ENCODE peak calls at places on chromosome 22, in four cellular contexts. Z is omental fat pad; D is adrenal gland; B is stimulated activated CD4-positive, alpha-beta T cell treated with anti-CD3 and anti-CD28 coated beads, TNF-alpha, amount 100 ng/mL, for 1 hour. J is an unnamed sample.

GRCh38 chr22:46690146-46690545 is 47.9 kb downstream of the CERK start:
- DNase-seq in Z (no peak), D (no peak), B (no peak), J (no peak)

GRCh38 chr22:30397656-30398635 is 1.1 kb downstream of the SEC14L2 start:
- DNase-seq in Z (no peak), D (no peak), B (no peak), J (no peak)

GRCh38 chr22:49148895-49149418 is 678.7 kb downstream of the BRD1 start:
- DNase-seq in Z (no peak), D (no peak), B (no peak), J (no peak)

GRCh38 chr22:45903355-45904149 is 73.4 kb downstream of the WNT7B start:
- DNase-seq in Z (no peak), D (peak), B (no peak), J (no peak)

GRCh38 chr22:35892192-35892591 is 136.4 kb downstream of the RBFOX2 start:
- DNase-seq in Z (no peak), D (peak), B (no peak), J (no peak)

GRCh38 chr22:25053153-25053805 is 100.8 kb downstream of the KIAA1671 start:
- DNase-seq in Z (no peak), D (peak), B (no peak), J (no peak)

GRCh38 chr22:47292546-47293320 is 530.3 kb downstream of the TBC1D22A start:
- DNase-seq in Z (no peak), D (no peak), B (no peak), J (no peak)

GRCh38 chr22:25207553-25208157 is 8.0 kb downstream of the CRYBB3 start:
- DNase-seq in Z (no peak), D (no peak), B (no peak), J (no peak)

GRCh38 chr22:49935561-49935960 is 17.1 kb downstream of the CRELD2 start:
- DNase-seq in Z (no peak), D (no peak), B (no peak), J (no peak)

GRCh38 chr22:42396621-42397331 is 35.4 kb downstream of the NFAM1 start:
- DNase-seq in Z (no peak), D (peak), B (no peak), J (no peak)

GRCh38 chr22:31098633-31099110 is 8.7 kb downstream of the SELENOM start:
- DNase-seq in Z (no peak), D (peak), B (no peak), J (no peak)

GRCh38 chr22:35688913-35689675 is 28.6 kb upstream of the APOL5 start:
- DNase-seq in Z (no peak), D (no peak), B (no peak), J (no peak)

GRCh38 chr22:48378673-48379072 is 1449.0 kb downstream of the BRD1 start:
- DNase-seq in Z (no peak), D (no peak), B (no peak), J (no peak)

GRCh38 chr22:19799322-19800190 is 39.0 kb downstream of the TBX1 start:
- DNase-seq in Z (no peak), D (no peak), B (no peak), J (no peak)

GRCh38 chr22:44384981-44385610 is 72.3 kb upstream of the SHISAL1 start:
- DNase-seq in Z (no peak), D (no peak), B (no peak), J (no peak)

GRCh38 chr22:19554834-19555404 is 30.7 kb upstream of the CLDN5 start:
- DNase-seq in Z (no peak), D (peak), B (no peak), J (no peak)

GRCh38 chr22:31327786-31328544 is 18.2 kb downstream of the PATZ1 start:
- DNase-seq in Z (no peak), D (no peak), B (no peak), J (no peak)

GRCh38 chr22:45977003-45977395 is at the start of gene WNT7B:
- DNase-seq in Z (no peak), D (no peak), B (no peak), J (no peak)

GRCh38 chr22:37161442-37161841 is 11.7 kb upstream of the IL2RB start:
- DNase-seq in Z (no peak), D (no peak), B (no peak), J (no peak)

GRCh38 chr22:37610480-37611148 is 2.0 kb downstream of the GGA1 start:
- DNase-seq in Z (no peak), D (peak), B (no peak), J (no peak)

GRCh38 chr22:48218889-48219420 is 1456.5 kb downstream of the TBC1D22A start:
- DNase-seq in Z (no peak), D (no peak), B (no peak), J (no peak)

GRCh38 chr22:20396639-20397038 is 2.7 kb downstream of the ZNF74 start:
- DNase-seq in Z (no peak), D (no peak), B (no peak), J (no peak)

GRCh38 chr22:37526376-37526775 is 7.2 kb upstream of the CARD10 start:
- DNase-seq in Z (no peak), D (peak), B (no peak), J (no peak)

J was measured in stimulated activated CD8-positive, alpha-beta memory T cell treated with anti-CD3 and anti-CD28 coated beads, Interleukin-15, amount 100 ng/mL, for 24 hours.